ENCODE peak calls at places on chromosomes 2 and 18, in eight cellular contexts. Y, R, J, K, L, Z, M and V are unnamed samples. For H3K4me1, the result is how much of the 10 kb centered on the place peaks cover.

GRCh38 chr18:36303203-36303844 is 5.8 kb downstream of the FHOD3 start:
- DNase-seq in J (no peak), Z (no peak), M (no peak), Y (no peak), R (no peak), K (no peak), L (no peak), V (peak)

GRCh38 chr18:30967701-30968100 is 74.8 kb downstream of the DSC3 start:
- DNase-seq in M (no peak), Z (no peak), L (no peak), K (no peak), R (no peak), Y (no peak), J (no peak), V (no peak)

GRCh38 chr2:119702918-119703401 is 24.0 kb downstream of the TMEM177 start:
- DNase-seq in K (peak), Z (peak), L (peak), Y (peak), M (peak), J (peak), R (peak), V (peak)

GRCh38 chr18:48538531-48539405 is at the start of gene CTIF:
- DNase-seq in L (peak), Y (peak), R (peak), M (peak), Z (peak), K (peak), J (peak), V (peak)

GRCh38 chr18:51041677-51042076 is 11.7 kb downstream of the SMAD4 start:
- DNase-seq in K (no peak), J (no peak), M (no peak), Y (no peak), L (no peak), Z (no peak), R (no peak), V (no peak)

GRCh38 chr2:233700028-233700635 is 7.4 kb downstream of the UGT1A6 start:
- DNase-seq in L (no peak), R (peak), J (no peak), Z (no peak), M (peak), K (no peak), Y (peak), V (no peak)

GRCh38 chr2:217685255-217685605 is 317.6 kb downstream of the TNS1 start:
- DNase-seq in Y (peak), M (peak), L (no peak), J (peak), Z (no peak), K (peak), R (peak), V (peak)

GRCh38 chr2:227456772-227457171 is 15.2 kb upstream of the AGFG1 start:
- DNase-seq in L (no peak), Y (no peak), M (no peak), R (no peak), J (no peak), K (no peak), Z (no peak), V (no peak)

GRCh38 chr2:217710218-217710565 is 292.6 kb downstream of the TNS1 start:
- DNase-seq in L (no peak), R (peak), Y (no peak), Z (no peak), J (no peak), K (no peak), M (peak), V (no peak)

GRCh38 chr18:58997811-58998337 is 133.2 kb downstream of the ZNF532 start:
- DNase-seq in Z (no peak), R (peak), Y (peak), J (peak), M (peak), L (no peak), K (no peak), V (no peak)

GRCh38 chr18:9696112-9696511 is 12.0 kb upstream of the RAB31 start:
- DNase-seq in L (no peak), M (no peak), Z (no peak), Y (peak), J (no peak), K (no peak), R (no peak), V (no peak)

GRCh38 chr2:27705851-27706622 is 42.3 kb downstream of the SLC4A1AP start:
- DNase-seq in K (peak), J (peak), L (no peak), R (peak), Z (no peak), M (peak), Y (peak), V (peak)

GRCh38 chr2:40639294-40639693 is 187.4 kb upstream of the SLC8A1 start:
- DNase-seq in K (peak), Y (peak), L (no peak), R (no peak), Z (no peak), J (peak), M (no peak), V (peak)

GRCh38 chr2:218263817-218264611 is 3.2 kb downstream of the GPBAR1 start:
- DNase-seq in Z (peak), Y (no peak), J (no peak), M (no peak), R (no peak), L (no peak), K (no peak), V (no peak)

GRCh38 chr2:164784376-164784775 is 57.2 kb downstream of the COBLL1 start:
- DNase-seq in Y (no peak), L (no peak), K (no peak), J (no peak), Z (no peak), R (no peak), M (peak), V (no peak)

GRCh38 chr2:218908721-218909619 is 28.3 kb downstream of the WNT10A start:
- DNase-seq in Z (peak), L (peak), M (peak), Y (peak), J (peak), K (peak), R (peak), V (peak)

GRCh38 chr2:163778045-163778753 is 42.4 kb upstream of the FIGN start:
- DNase-seq in K (no peak), Z (no peak), M (peak), Y (peak), R (peak), L (no peak), J (no peak), V (no peak)

GRCh38 chr18:1302861-1303260 is 398.2 kb downstream of the ADCYAP1 start:
- DNase-seq in J (no peak), M (no peak), L (no peak), K (no peak), Y (no peak), R (no peak), Z (no peak), V (no peak)

GRCh38 chr2:238974510-238975166 is 126.8 kb downstream of the TWIST2 start:
- DNase-seq in R (peak), Y (peak), K (peak), M (peak), Z (no peak), J (peak), L (no peak), V (no peak)

GRCh38 chr2:76298022-76298421 is 587.3 kb upstream of the GCFC2 start:
- DNase-seq in Z (no peak), L (no peak), J (no peak), K (no peak), R (no peak), Y (no peak), M (no peak), V (no peak)

GRCh38 chr2:128405467-128405900 is 86.8 kb upstream of the HS6ST1 start:
- DNase-seq in K (no peak), L (no peak), Y (no peak), Z (no peak), M (no peak), J (peak), R (no peak), V (peak)

DNA sequence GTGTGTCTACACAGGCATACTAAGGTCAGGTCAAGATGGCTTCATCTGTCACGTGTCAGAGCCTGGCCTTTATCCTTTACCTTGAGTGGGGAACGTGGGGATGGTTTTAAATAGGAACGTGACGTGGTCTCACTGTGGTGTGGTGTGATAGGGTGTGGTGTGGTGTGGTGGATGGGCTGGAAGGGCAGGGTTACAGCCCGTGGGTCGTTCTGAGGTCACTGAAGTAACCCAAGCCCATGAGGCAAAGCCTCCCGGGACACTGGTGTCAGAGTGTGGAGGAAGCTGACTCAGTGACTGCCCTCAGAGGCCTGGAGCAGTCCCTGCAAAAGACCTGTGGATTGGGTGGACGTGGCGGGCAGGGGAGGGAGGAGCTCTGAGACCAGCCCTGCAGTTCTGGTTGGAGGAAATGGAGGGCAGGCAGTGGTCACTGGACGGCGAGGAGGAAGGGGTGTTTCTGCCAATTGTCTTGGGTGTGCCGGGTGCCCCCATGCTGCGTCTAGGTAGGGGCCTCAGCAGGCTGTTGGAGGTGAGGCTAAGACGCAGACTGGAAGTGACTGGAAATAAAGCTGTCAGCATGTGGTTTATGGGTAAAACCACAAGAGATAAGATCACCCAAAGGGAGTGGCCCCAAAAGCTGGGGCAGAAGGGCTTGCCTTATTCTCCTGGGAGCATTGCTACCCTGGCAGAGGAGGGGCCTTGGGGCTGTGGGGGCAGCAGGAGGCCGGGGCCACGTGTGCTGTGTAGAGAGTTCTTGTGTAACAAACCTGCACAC is 84.8 kb downstream of the SH3RF3 start:
- DNase-seq in L (peak), M (peak), Z (no peak), Y (peak), J (no peak), R (peak), K (no peak), V (no peak)
- H3K4me1 ChIP-seq in L (half or more), M (under half), Z (half or more), Y (half or more), J (under half), R (half or more), K (under half), V (under half)

GRCh38 chr2:86393521-86394490 is 47.4 kb upstream of the KDM3A start:
- DNase-seq in L (no peak), J (no peak), K (peak), Y (no peak), M (peak), R (peak), Z (no peak), V (no peak)
- H3K4me3 ChIP-seq in L (no peak), J (no peak), K (no peak), Y (no peak), M (no peak), R (no peak), Z (no peak), V (no peak)

DNA sequence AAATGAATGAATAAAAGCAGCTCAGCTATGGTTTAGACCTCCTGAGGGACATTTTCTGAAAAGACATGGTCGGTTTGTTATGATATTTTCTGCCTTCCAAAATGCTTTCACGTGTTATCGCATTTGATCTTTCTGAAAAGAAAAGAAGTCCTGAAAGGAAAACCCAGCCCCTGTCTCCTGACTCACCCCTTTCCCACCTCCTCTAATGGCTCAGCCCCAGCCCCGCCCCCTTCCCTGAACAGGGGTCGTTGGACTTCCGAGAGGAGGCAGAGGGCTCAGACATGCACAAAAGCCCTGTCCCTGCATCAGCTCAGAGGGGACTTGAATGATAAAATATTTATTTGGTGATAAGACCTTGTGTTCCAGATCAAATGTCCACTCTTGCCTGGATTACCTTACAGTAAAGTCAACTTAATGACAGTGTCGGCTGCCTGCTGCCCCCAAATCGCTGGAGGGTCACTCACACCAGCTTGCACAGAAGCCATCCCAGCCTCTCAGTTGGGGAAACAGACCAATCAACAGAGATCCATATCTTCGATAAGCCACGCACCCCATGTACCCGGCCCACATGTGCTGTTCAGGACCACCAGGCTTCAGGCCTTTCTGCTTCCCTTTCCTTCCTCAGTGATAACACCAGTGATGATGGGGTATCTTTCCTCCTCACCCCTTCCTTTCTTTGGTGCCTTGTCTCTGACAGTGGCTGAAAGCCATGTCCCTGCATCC is 69.6 kb downstream of the CLHC1 start:
- DNase-seq in K (no peak), L (no peak), R (no peak), M (no peak), Z (no peak), J (no peak), Y (no peak), V (no peak)
- H3K4me1 ChIP-seq in K (under half), L (under half), R (under half), M (half or more), Z (under half), J (under half), Y (under half), V (under half)

GRCh38 chr2:68436270-68436669 is 30.8 kb downstream of the FBXO48 start:
- DNase-seq in L (no peak), J (no peak), K (no peak), Z (no peak), M (peak), Y (no peak), R (no peak), V (no peak)

GRCh38 chr2:68447118-68447517 is 20.0 kb downstream of the FBXO48 start:
- DNase-seq in J (no peak), R (no peak), Y (no peak), Z (no peak), M (no peak), K (no peak), L (no peak), V (no peak)

GRCh38 chr2:68438455-68439303 is 28.4 kb downstream of the FBXO48 start:
- DNase-seq in K (no peak), J (no peak), R (no peak), Z (no peak), M (no peak), L (no peak), Y (no peak), V (no peak)

GRCh38 chr2:68441179-68441993 is 25.7 kb downstream of the FBXO48 start:
- DNase-seq in M (peak), Z (no peak), J (peak), K (peak), R (peak), L (peak), Y (peak), V (peak)

GRCh38 chr2:68441994-68442322 is 25.1 kb downstream of the FBXO48 start:
- DNase-seq in L (no peak), Z (no peak), J (no peak), K (no peak), M (no peak), Y (no peak), R (no peak), V (no peak)
- H3K4me3 ChIP-seq in L (no peak), Z (no peak), J (no peak), K (no peak), M (no peak), Y (no peak), R (no peak), V (no peak)